ENCODE peak calls at places on chromosomes 16 and 17, in nine cellular contexts. O is PC-9, R is DND-41, F is astrocyte, S is cardiac muscle cell, D is heart left ventricle, U is heart right ventricle, J is HL-60, I is endothelial cell of umbilical vein. X is an unnamed sample.

GRCh38 chr17:61495161-61495857 is 43.1 kb downstream of the TBX4 start:
- DNase-seq in F (peak; percentile 33), I (peak; percentile 56), J (no peak), O (peak; percentile 65), D (no peak), R (no peak), S (no peak), U (no peak), X (no peak)

GRCh38 chr16:471353-472198 is 46.1 kb downstream of the RAB11FIP3 start:
- DNase-seq in S (no peak), U (no peak), J (no peak), O (no peak), I (no peak), D (no peak), F (peak; percentile 55), R (no peak), X (peak; percentile 85)

GRCh38 chr17:33039874-33040273 is 48.2 kb downstream of the SPACA3 start:
- DNase-seq in S (no peak), O (no peak), D (no peak), R (no peak), J (no peak), F (peak; percentile 78), I (peak; percentile 18), U (no peak), X (no peak)

GRCh38 chr16:29996773-29997250 is 771 bp downstream of the INO80E start:
- DNase-seq in S (no peak), D (peak; percentile 8), U (no peak), R (peak; percentile 34), I (peak; percentile 28), F (no peak), O (no peak), J (no peak), X (no peak)

GRCh38 chr16:70747703-70748631 is 53.0 kb downstream of the VAC14 start:
- DNase-seq in J (no peak), O (peak; percentile 99), U (no peak), I (no peak), R (no peak), F (peak; percentile 48), D (peak; percentile 32), S (no peak), X (no peak)

GRCh38 chr16:12092347-12092882 is 115.9 kb downstream of the SNX29 start:
- DNase-seq in S (no peak), U (no peak), J (peak; percentile 16), R (no peak), D (no peak), F (peak; percentile 94), O (peak; percentile 58), I (peak; percentile 47), X (no peak)

GRCh38 chr17:77535892-77536291 is 395.1 kb downstream of the SEC14L1 start:
- DNase-seq in U (no peak), R (no peak), O (no peak), J (no peak), D (no peak), F (no peak), S (no peak), I (no peak), X (no peak)

GRCh38 chr17:12958786-12959185 is 59.0 kb downstream of the ELAC2 start:
- DNase-seq in O (no peak), J (no peak), F (peak; percentile 35), S (no peak), U (no peak), R (no peak), I (no peak), D (no peak), X (no peak)

GRCh38 chr16:70778901-70779309 is 22.1 kb downstream of the VAC14 start:
- DNase-seq in R (no peak), D (no peak), U (peak; percentile 49), J (no peak), S (peak; percentile 77), O (peak; percentile 45), F (peak; percentile 67), I (peak; percentile 7), X (peak; percentile 68)

GRCh38 chr17:49823614-49824013 is 24.3 kb downstream of the TAC4 start:
- DNase-seq in I (no peak), S (no peak), F (peak; percentile 83), R (no peak), O (no peak), J (no peak), D (no peak), U (no peak), X (no peak)

GRCh38 chr17:83174859-83175550 is 95.6 kb downstream of the METRNL start:
- DNase-seq in S (no peak), U (no peak), J (no peak), F (no peak), O (no peak), D (no peak), R (no peak), I (no peak), X (no peak)

GRCh38 chr17:69643686-69644085 is 229.2 kb downstream of the MAP2K6 start:
- DNase-seq in O (no peak), I (no peak), R (no peak), D (no peak), U (no peak), J (no peak), F (no peak), S (no peak), X (no peak)

GRCh38 chr17:59963738-59964454 is 644 bp downstream of the RNFT1 start:
- DNase-seq in J (no peak), R (peak; percentile 12), I (peak; percentile 68), S (peak; percentile 58), O (peak; percentile 37), F (peak; percentile 60), U (peak; percentile 29), D (peak; percentile 68), X (peak; percentile 69)

GRCh38 chr16:84985079-84986065 is 26.0 kb downstream of the ZDHHC7 start:
- DNase-seq in D (peak; percentile 54), U (no peak), O (peak; percentile 75), I (no peak), J (no peak), R (no peak), S (no peak), F (peak; percentile 89), X (no peak)

GRCh38 chr16:49929606-49930005 is 73.7 kb upstream of the ZNF423 start:
- DNase-seq in U (no peak), D (no peak), R (no peak), S (no peak), F (no peak), O (no peak), I (no peak), J (no peak), X (no peak)

GRCh38 chr16:69057400-69058378 is 47.8 kb upstream of the HAS3 start:
- DNase-seq in D (no peak), S (no peak), R (no peak), U (no peak), J (no peak), O (peak; percentile 86), F (peak; percentile 92), I (no peak), X (no peak)

DNA sequence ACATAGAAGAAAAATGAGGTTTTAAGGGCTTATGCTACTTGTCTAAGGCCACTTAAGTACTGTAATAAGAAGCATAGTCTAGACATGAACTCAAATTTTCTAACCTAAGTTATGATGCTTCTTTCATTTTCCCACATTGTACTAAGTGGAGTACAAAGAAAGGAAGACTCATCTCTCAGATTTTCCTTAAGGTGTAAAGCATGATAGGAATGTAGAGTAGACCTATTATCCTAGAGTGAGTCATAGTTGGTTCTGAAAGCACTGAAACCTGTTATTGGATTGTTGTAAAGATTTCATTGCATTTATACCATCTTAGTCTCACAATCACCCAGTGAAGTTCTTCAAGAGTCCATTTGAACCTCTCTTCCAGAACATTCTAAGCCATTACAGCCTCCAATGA is 343.8 kb downstream of the TOX3 start:
- DNase-seq in U (no peak), D (no peak), I (no peak), J (no peak), S (no peak), F (peak; percentile 16), O (no peak), R (no peak), X (no peak)
- TF ChIP-seq CTCF in U (no peak), D (no peak), I (no peak), J (no peak), S (no peak), F (no peak), O (no peak), R (no peak), X (no peak)

GRCh38 chr16:46911038-46911437 is 26.9 kb downstream of the GPT2 start:
- DNase-seq in I (no peak), F (no peak), U (no peak), S (no peak), R (no peak), D (no peak), O (no peak), J (no peak), X (no peak)
- H3K27ac ChIP-seq in I (no peak overlapping the region), F (no peak overlapping the region), U (no peak overlapping the region), S (no peak overlapping the region), R (no peak overlapping the region), D (no peak overlapping the region), O (no peak overlapping the region), J (no peak overlapping the region), X (no peak overlapping the region)

DNA sequence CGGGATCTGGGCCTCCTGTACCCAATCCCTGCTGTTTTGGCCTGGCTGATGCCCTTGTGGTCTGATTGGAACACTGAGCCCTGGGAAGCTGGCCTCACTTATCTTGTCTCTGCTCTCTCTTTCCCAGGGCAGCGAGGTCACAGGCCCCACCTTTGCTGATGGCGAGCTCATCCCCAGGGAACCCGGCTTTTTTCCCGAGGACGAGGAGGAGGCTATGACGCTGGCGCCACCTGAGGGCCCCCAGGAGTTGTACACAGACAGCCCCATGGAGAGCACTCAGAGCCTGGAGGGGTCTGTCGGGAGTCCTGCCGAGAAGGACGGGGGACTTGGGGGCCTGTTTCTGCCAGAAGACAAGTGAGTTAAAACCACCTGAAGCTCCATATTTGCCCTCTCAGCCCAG is 126.0 kb downstream of the RAB11FIP4 start:
- DNase-seq in O (no peak), F (no peak), R (no peak), U (no peak), D (no peak), J (no peak), S (peak; percentile 60), I (no peak), X (no peak)
- TF ChIP-seq CTCF in O (peak; percentile 65), F (no peak), R (peak; percentile 35), U (peak; percentile 48), D (peak; percentile 36), J (no peak), S (peak; percentile 27), I (peak; percentile 33), X (no peak)

GRCh38 chr16:16997349-16997748 is 473.4 kb downstream of the XYLT1 start:
- DNase-seq in S (no peak), O (no peak), D (no peak), F (no peak), J (no peak), I (no peak), R (no peak), U (no peak), X (no peak)

GRCh38 chr16:17001471-17001870 is 469.3 kb downstream of the XYLT1 start:
- DNase-seq in I (no peak), S (no peak), R (no peak), U (no peak), F (no peak), D (no peak), J (no peak), O (no peak), X (no peak)

GRCh38 chr16:16992986-16993783 is 477.6 kb downstream of the XYLT1 start:
- DNase-seq in I (no peak), S (no peak), O (no peak), D (no peak), F (no peak), J (no peak), R (no peak), U (no peak), X (no peak)

GRCh38 chr16:16994831-16995230 is 475.9 kb downstream of the XYLT1 start:
- DNase-seq in S (no peak), R (no peak), I (no peak), U (no peak), D (no peak), J (no peak), F (no peak), O (no peak), X (no peak)

GRCh38 chr16:16996830-16997229 is 473.9 kb downstream of the XYLT1 start:
- DNase-seq in O (no peak), I (no peak), U (no peak), D (no peak), R (no peak), S (peak; percentile 5), J (no peak), F (no peak), X (no peak)
- H3K27ac ChIP-seq in O (no peak overlapping the region), I (no peak overlapping the region), U (no peak overlapping the region), D (no peak overlapping the region), R (no peak overlapping the region), S (no peak overlapping the region), J (no peak overlapping the region), F (no peak overlapping the region), X (no peak overlapping the region)

X was measured in testis.